ENCODE peak calls at places on chromosome 20, in ten cellular contexts. J is astrocyte of the spinal cord; O is fibroblast of pulmonary artery; F is AG09319; A is lower lobe of right lung; L is fibroblast of mammary gland; Y is neural crest cell; M is CD4-positive, alpha-beta T cell; R is progenitor cell of endocrine pancreas; D is B cell. T is an unnamed sample.

GRCh38 chr20:58695084-58695722 is 2.6 kb downstream of the NPEPL1 start:
- DNase-seq in Y (no peak), R (no peak), F (no peak), O (no peak), D (no peak), M (no peak), L (no peak), A (no peak), J (no peak), T (no peak)

GRCh38 chr20:18504479-18505060 is 3.2 kb upstream of the SEC23B start:
- DNase-seq in F (no peak), L (peak), M (no peak), R (no peak), A (no peak), Y (no peak), D (no peak), J (no peak), O (peak), T (no peak)

GRCh38 chr20:8361008-8361652 is 229.1 kb downstream of the PLCB1 start:
- DNase-seq in Y (no peak), O (peak), R (no peak), F (no peak), A (no peak), L (peak), M (no peak), J (peak), D (no peak), T (no peak)

GRCh38 chr20:43944653-43945235 is 30.1 kb downstream of the TOX2 start:
- DNase-seq in A (no peak), O (no peak), R (no peak), D (no peak), Y (no peak), F (no peak), M (no peak), J (no peak), L (no peak), T (no peak)

GRCh38 chr20:6707231-6707870 is 60.1 kb upstream of the BMP2 start:
- DNase-seq in D (no peak), F (no peak), J (no peak), O (peak), L (no peak), R (no peak), M (no peak), Y (no peak), A (no peak), T (no peak)

GRCh38 chr20:20931632-20932031 is 174.5 kb downstream of the LINC00237 start:
- DNase-seq in M (no peak), J (no peak), A (no peak), L (no peak), R (no peak), O (no peak), D (no peak), F (no peak), Y (no peak), T (no peak)

GRCh38 chr20:31913431-31914157 is 38.3 kb downstream of the PDRG1 start:
- DNase-seq in M (no peak), O (no peak), A (no peak), D (no peak), R (no peak), J (no peak), Y (no peak), L (no peak), F (no peak), T (no peak)

GRCh38 chr20:58893355-58894151 is 41.0 kb downstream of the GNAS start:
- DNase-seq in M (no peak), F (no peak), J (no peak), D (no peak), L (peak), A (no peak), R (no peak), Y (no peak), O (no peak), T (no peak)

GRCh38 chr20:2751868-2752630 is 48.4 kb downstream of the CPXM1 start:
- DNase-seq in L (no peak), A (peak), O (peak), Y (no peak), J (no peak), M (peak), R (no peak), D (peak), F (no peak), T (peak)

GRCh38 chr20:1491281-1491840 is at the start of gene SIRPB2:
- DNase-seq in Y (no peak), F (no peak), O (peak), A (peak), J (no peak), R (no peak), L (no peak), M (no peak), D (no peak), T (peak)

GRCh38 chr20:10671850-10672578 is 1.8 kb downstream of the JAG1 start:
- DNase-seq in L (peak), J (peak), F (no peak), O (no peak), R (peak), D (peak), M (no peak), Y (no peak), A (peak), T (peak)

GRCh38 chr20:11484479-11484878 is 433.2 kb upstream of the BTBD3 start:
- DNase-seq in L (no peak), O (no peak), J (no peak), A (no peak), R (no peak), D (no peak), Y (no peak), F (no peak), M (no peak), T (no peak)

GRCh38 chr20:58855506-58856314 is 3.2 kb downstream of the GNAS start:
- DNase-seq in F (no peak), A (no peak), M (no peak), Y (no peak), R (no peak), D (peak), L (no peak), O (no peak), J (no peak), T (no peak)

GRCh38 chr20:38143646-38144554 is 21.2 kb downstream of the TGM2 start:
- DNase-seq in Y (no peak), R (no peak), M (no peak), O (peak), D (no peak), F (peak), L (peak), J (peak), A (no peak), T (peak)

GRCh38 chr20:24576447-24576846 is 107.0 kb downstream of the SYNDIG1 start:
- DNase-seq in M (no peak), F (no peak), A (no peak), O (no peak), D (no peak), L (no peak), Y (no peak), J (no peak), R (no peak), T (no peak)

GRCh38 chr20:54268941-54269340 is 61.1 kb downstream of the PFDN4 start:
- DNase-seq in L (no peak), Y (no peak), O (no peak), A (no peak), M (no peak), D (no peak), J (no peak), R (no peak), F (no peak), T (no peak)

GRCh38 chr20:11849270-11849920 is 68.3 kb upstream of the BTBD3 start:
- DNase-seq in F (no peak), M (no peak), O (peak), J (peak), Y (no peak), R (no peak), L (peak), A (no peak), D (no peak), T (no peak)

GRCh38 chr20:16537918-16538317 is 35.3 kb downstream of the KIF16B start:
- DNase-seq in O (no peak), R (no peak), A (no peak), F (no peak), M (no peak), L (no peak), Y (no peak), D (no peak), J (no peak), T (no peak)

GRCh38 chr20:34834459-34834893 is 9.0 kb upstream of the NCOA6 start:
- DNase-seq in D (peak), A (no peak), Y (no peak), F (no peak), M (no peak), R (no peak), L (peak), J (peak), O (peak), T (no peak)

GRCh38 chr20:37518606-37519507 is 2.2 kb upstream of the NNAT start:
- DNase-seq in R (no peak), L (no peak), D (no peak), J (peak), A (peak), M (no peak), Y (no peak), F (no peak), O (no peak), T (no peak)

GRCh38 chr20:18802012-18802634 is 11.5 kb upstream of the SCP2D1 start:
- DNase-seq in O (no peak), A (no peak), F (no peak), M (no peak), Y (no peak), D (no peak), J (no peak), L (no peak), R (no peak), T (no peak)

GRCh38 chr20:38017959-38018358 is 15.3 kb downstream of the TTI1 start:
- DNase-seq in O (no peak), J (no peak), M (no peak), D (no peak), L (no peak), R (no peak), F (no peak), A (no peak), Y (no peak), T (no peak)

GRCh38 chr20:12409501-12409900 is 491.8 kb downstream of the BTBD3 start:
- DNase-seq in A (no peak), Y (no peak), L (no peak), R (no peak), D (no peak), O (no peak), F (no peak), M (no peak), J (no peak), T (no peak)

GRCh38 chr20:8545212-8545611 is 413.1 kb downstream of the PLCB1 start:
- DNase-seq in A (no peak), M (no peak), Y (no peak), O (peak), R (no peak), F (peak), J (no peak), L (peak), D (no peak), T (no peak)

GRCh38 chr20:32352101-32352720 is 5.9 kb upstream of the ASXL1 start:
- DNase-seq in M (no peak), L (no peak), Y (no peak), R (no peak), A (no peak), J (no peak), D (no peak), F (no peak), O (no peak), T (no peak)

GRCh38 chr20:61878478-61879302 is 187.0 kb downstream of the TAF4 start:
- DNase-seq in D (no peak), O (no peak), J (no peak), F (no peak), L (no peak), Y (no peak), M (no peak), A (no peak), R (no peak), T (no peak)

GRCh38 chr20:33166533-33167113 is 1.3 kb upstream of the BPIFA2 start:
- DNase-seq in O (no peak), J (no peak), L (no peak), F (no peak), A (no peak), R (no peak), Y (no peak), D (no peak), M (no peak), T (no peak)

GRCh38 chr20:34072778-34073177 is 39.3 kb downstream of the EIF2S2 start:
- DNase-seq in D (no peak), J (no peak), O (no peak), F (no peak), R (no peak), M (no peak), A (no peak), Y (no peak), L (no peak), T (no peak)

GRCh38 chr20:53839423-53840176 is 230.8 kb downstream of the BCAS1 start:
- DNase-seq in O (no peak), L (no peak), A (peak), D (peak), Y (no peak), M (peak), R (no peak), F (no peak), J (no peak), T (peak)

GRCh38 chr20:10648651-10649050 is 25.1 kb downstream of the JAG1 start:
- DNase-seq in D (no peak), L (peak), M (no peak), O (peak), F (peak), J (peak), R (no peak), Y (no peak), A (no peak), T (no peak)

GRCh38 chr20:59785118-59785959 is 148.1 kb downstream of the SYCP2 start:
- DNase-seq in R (no peak), M (no peak), A (no peak), D (no peak), O (no peak), F (no peak), L (no peak), Y (no peak), J (no peak), T (no peak)

GRCh38 chr20:61436674-61437279 is 184.7 kb downstream of the CDH4 start:
- DNase-seq in J (peak), A (no peak), D (no peak), Y (peak), M (no peak), R (peak), F (no peak), L (peak), O (peak), T (no peak)

GRCh38 chr20:36812601-36813000 is 39.0 kb upstream of the DSN1 start:
- DNase-seq in A (no peak), J (no peak), M (no peak), D (no peak), Y (no peak), R (no peak), F (no peak), O (no peak), L (no peak), T (no peak)

GRCh38 chr20:35918021-35918420 is 36.3 kb downstream of the SCAND1 start:
- DNase-seq in R (no peak), F (no peak), A (no peak), M (no peak), Y (no peak), D (no peak), O (no peak), L (no peak), J (no peak), T (no peak)

GRCh38 chr20:61118429-61119224 is 133.4 kb upstream of the CDH4 start:
- DNase-seq in L (peak), J (peak), R (no peak), O (no peak), F (no peak), M (no peak), Y (no peak), A (no peak), D (no peak), T (no peak)

GRCh38 chr20:21698494-21699215 is 6.8 kb upstream of the PAX1 start:
- DNase-seq in F (no peak), D (no peak), L (no peak), M (no peak), A (no peak), J (no peak), R (no peak), O (no peak), Y (no peak), T (no peak)

GRCh38 chr20:55515831-55516230 is 489.5 kb downstream of the CBLN4 start:
- DNase-seq in M (no peak), Y (no peak), D (no peak), O (no peak), A (no peak), F (no peak), J (no peak), R (no peak), L (no peak), T (no peak)

GRCh38 chr20:30630761-30631160 is 626.7 kb upstream of the DEFB115 start:
- DNase-seq in J (no peak), O (no peak), R (no peak), Y (no peak), M (no peak), A (no peak), F (no peak), L (no peak), D (no peak), T (no peak)

GRCh38 chr20:49435639-49436038 is 46.8 kb downstream of the KCNB1 start:
- DNase-seq in J (no peak), R (no peak), M (no peak), Y (no peak), O (no peak), A (no peak), D (no peak), F (no peak), L (no peak), T (no peak)
- TF ChIP-seq CTCF in J (no peak), R (no peak), M (no peak), Y (no peak), O (no peak), A (no peak), D (no peak), F (no peak), L (no peak), T (no peak)

DNA sequence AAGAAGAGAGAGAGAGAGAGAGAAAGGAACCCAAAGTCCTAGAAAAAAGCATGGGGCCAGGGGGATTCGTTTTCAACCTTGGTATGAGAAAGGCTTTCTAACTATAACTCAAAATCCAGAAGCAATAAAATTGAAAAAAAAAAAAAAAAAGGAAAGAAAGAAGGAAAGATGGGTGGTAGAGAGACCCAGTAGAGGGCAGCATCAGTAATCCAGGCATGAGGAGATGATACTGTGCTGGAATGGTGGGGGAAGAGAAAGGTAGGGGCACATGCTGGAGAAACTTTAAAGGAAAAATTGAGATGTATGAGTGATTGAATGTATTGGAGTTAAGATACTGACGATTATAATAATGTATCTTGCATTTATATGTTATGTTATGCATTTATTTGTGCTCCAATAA is 1040.7 kb upstream of the FLRT3 start:
- DNase-seq in Y (no peak), F (no peak), L (no peak), O (no peak), M (no peak), J (no peak), D (no peak), A (no peak), R (no peak), T (no peak)
- TF ChIP-seq CTCF in Y (no peak), F (peak), L (peak), O (no peak), M (no peak), J (peak), D (no peak), A (no peak), R (no peak), T (no peak)

GRCh38 chr20:46709459-46710148 is at the start of gene SLC2A10:
- DNase-seq in M (no peak), D (no peak), L (peak), F (no peak), O (peak), J (peak), R (peak), Y (peak), A (peak), T (no peak)
- TF ChIP-seq CTCF in M (no peak), D (no peak), L (no peak), F (peak), O (no peak), J (no peak), R (peak), Y (no peak), A (no peak), T (no peak)

DNA sequence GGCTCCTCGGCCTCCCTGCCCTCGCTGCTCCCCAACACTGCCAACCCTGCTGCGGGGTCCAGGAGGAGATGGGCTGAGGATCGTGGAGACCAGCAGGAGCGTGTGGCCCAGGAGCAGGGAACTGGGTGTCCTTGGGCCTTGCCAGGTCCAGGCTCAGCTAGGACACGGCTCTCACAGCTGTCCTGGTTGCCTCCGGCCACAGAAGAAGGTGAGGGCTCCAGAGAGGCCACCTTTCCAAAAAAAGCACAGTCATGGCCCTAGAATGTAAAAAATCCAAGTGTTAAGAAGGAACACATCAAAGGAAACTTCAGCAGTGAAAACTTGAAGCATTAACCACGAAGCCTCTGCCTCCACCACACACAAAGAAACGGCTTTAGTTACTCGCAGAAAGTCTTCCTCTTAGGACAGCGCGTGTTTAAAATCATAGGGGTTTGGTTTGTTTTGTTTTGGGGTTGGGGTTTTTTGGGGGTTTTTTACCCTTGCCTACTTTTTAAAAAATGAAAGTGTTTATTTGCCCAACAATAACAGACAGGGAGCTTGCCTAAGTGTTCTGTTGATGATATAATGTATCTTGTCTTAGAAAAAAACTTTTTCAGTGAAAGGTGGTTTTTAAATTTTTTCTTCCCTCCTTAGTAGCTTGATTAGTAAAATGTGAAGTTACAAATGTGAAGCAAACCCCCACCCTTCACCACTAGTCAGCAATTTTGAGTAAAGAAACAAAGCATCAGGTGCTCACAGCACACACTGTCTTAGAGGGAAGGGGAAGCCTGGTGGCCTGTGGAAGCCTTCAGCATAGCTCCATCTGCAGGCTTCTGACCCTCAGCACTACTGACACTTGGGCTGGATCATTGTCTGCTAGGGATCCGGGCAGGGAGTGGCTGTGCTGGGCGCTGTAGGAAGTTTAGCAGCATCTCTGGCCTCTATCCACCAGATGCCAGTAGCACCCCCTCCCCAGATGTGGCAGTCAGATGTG is 60.0 kb downstream of the PTPN1 start:
- DNase-seq in A (no peak), M (no peak), L (peak), R (no peak), F (no peak), O (peak), J (peak), D (peak), Y (no peak), T (no peak)
- TF ChIP-seq CTCF in A (peak), M (peak), L (peak), R (no peak), F (peak), O (peak), J (peak), D (peak), Y (no peak), T (peak)

GRCh38 chr20:63172726-63173125 is 43.2 kb downstream of the YTHDF1 start:
- DNase-seq in D (no peak), F (no peak), J (no peak), R (no peak), L (no peak), Y (no peak), M (no peak), O (no peak), A (no peak), T (no peak)
- TF ChIP-seq CTCF in D (no peak), F (no peak), J (peak), R (no peak), L (no peak), Y (no peak), M (no peak), O (no peak), A (no peak), T (no peak)

DNA sequence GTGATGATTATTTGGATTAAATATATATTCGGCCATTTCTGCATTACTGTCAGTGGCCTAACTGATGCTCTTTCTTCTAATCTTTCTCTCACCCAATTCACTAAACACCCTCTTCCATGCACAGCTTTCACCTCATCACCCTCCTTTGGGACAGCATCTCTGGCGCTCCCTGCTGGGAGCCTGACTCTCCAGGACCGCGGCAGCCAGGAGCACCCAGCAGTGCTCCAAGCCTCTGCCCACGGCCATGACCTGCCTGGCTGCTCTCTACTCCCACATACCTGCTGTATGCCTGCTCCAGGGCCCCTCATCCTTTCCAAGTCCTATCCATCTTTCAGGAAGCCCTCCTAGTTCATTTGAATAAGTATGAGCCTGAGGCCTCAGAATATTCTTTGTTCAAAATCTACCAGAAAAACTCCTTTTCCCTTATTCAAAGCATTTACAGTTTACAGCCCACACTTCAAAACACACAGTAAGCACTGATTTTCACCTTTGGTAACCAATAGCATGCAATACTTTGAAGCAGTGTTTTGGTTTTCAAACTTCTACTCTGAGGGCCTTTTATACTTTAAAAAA is 15.2 kb downstream of the CTCFL start:
- DNase-seq in D (no peak), R (no peak), M (no peak), L (peak), A (no peak), O (peak), Y (no peak), F (no peak), J (no peak), T (peak)
- TF ChIP-seq CTCF in D (no peak), R (peak), M (no peak), L (peak), A (peak), O (peak), Y (peak), F (peak), J (peak), T (peak)

T was measured in HL-60.